ENCODE peak calls at places on chromosomes 7 and 10, in ten cellular contexts. One of them, this sample, is unnamed.

GRCh38 chr7:101127460-101128039 is 646 bp downstream of the SERPINE1 start:
- DNase-seq in psoas muscle: no peak
- DNase-seq in GM23338: no peak
- DNase-seq in GM20000: no peak
- DNase-seq in dorsolateral prefrontal cortex: no peak
- DNase-seq in left ventricle myocardium inferior: no peak
- DNase-seq in retinal pigment epithelial cell: no peak
- DNase-seq in lower leg skin: no peak
- DNase-seq in AG10803: no peak
- DNase-seq in GM06990: no peak
- DNase-seq in this sample: no peak

GRCh38 chr10:17756557-17757208 is 4.7 kb downstream of the TMEM236 start:
- DNase-seq in psoas muscle: no peak
- DNase-seq in GM23338: no peak
- DNase-seq in GM20000: peak
- DNase-seq in dorsolateral prefrontal cortex: no peak
- DNase-seq in left ventricle myocardium inferior: no peak
- DNase-seq in retinal pigment epithelial cell: no peak
- DNase-seq in lower leg skin: no peak
- DNase-seq in AG10803: peak
- DNase-seq in GM06990: no peak
- DNase-seq in this sample: peak

GRCh38 chr10:6204341-6205191 is 1.8 kb downstream of the PFKFB3 start:
- DNase-seq in psoas muscle: peak
- DNase-seq in GM23338: no peak
- DNase-seq in GM20000: peak
- DNase-seq in dorsolateral prefrontal cortex: no peak
- DNase-seq in left ventricle myocardium inferior: peak
- DNase-seq in retinal pigment epithelial cell: no peak
- DNase-seq in lower leg skin: no peak
- DNase-seq in AG10803: peak
- DNase-seq in GM06990: no peak
- DNase-seq in this sample: no peak

GRCh38 chr7:128021361-128021760 is 9.9 kb downstream of the LRRC4 start:
- DNase-seq in psoas muscle: no peak
- DNase-seq in GM23338: no peak
- DNase-seq in GM20000: no peak
- DNase-seq in dorsolateral prefrontal cortex: no peak
- DNase-seq in left ventricle myocardium inferior: no peak
- DNase-seq in retinal pigment epithelial cell: no peak
- DNase-seq in lower leg skin: no peak
- DNase-seq in AG10803: no peak
- DNase-seq in GM06990: no peak
- DNase-seq in this sample: no peak

GRCh38 chr10:120156614-120157274 is 264.2 kb downstream of the SEC23IP start:
- DNase-seq in psoas muscle: no peak
- DNase-seq in GM23338: no peak
- DNase-seq in GM20000: no peak
- DNase-seq in dorsolateral prefrontal cortex: no peak
- DNase-seq in left ventricle myocardium inferior: no peak
- DNase-seq in retinal pigment epithelial cell: no peak
- DNase-seq in lower leg skin: no peak
- DNase-seq in AG10803: no peak
- DNase-seq in GM06990: peak
- DNase-seq in this sample: no peak

GRCh38 chr7:147547252-147547897 is 1043.2 kb upstream of the C7orf33 start:
- DNase-seq in psoas muscle: no peak
- DNase-seq in GM23338: peak
- DNase-seq in GM20000: no peak
- DNase-seq in dorsolateral prefrontal cortex: no peak
- DNase-seq in left ventricle myocardium inferior: no peak
- DNase-seq in retinal pigment epithelial cell: no peak
- DNase-seq in lower leg skin: no peak
- DNase-seq in AG10803: peak
- DNase-seq in GM06990: no peak
- DNase-seq in this sample: no peak

GRCh38 chr7:20133803-20134202 is 83.4 kb downstream of the MACC1 start:
- DNase-seq in psoas muscle: no peak
- DNase-seq in GM23338: no peak
- DNase-seq in GM20000: no peak
- DNase-seq in dorsolateral prefrontal cortex: no peak
- DNase-seq in left ventricle myocardium inferior: no peak
- DNase-seq in retinal pigment epithelial cell: no peak
- DNase-seq in lower leg skin: no peak
- DNase-seq in AG10803: no peak
- DNase-seq in GM06990: no peak
- DNase-seq in this sample: no peak

GRCh38 chr7:26694156-26694555 is 170.2 kb downstream of the SKAP2 start:
- DNase-seq in psoas muscle: no peak
- DNase-seq in GM23338: no peak
- DNase-seq in GM20000: no peak
- DNase-seq in dorsolateral prefrontal cortex: no peak
- DNase-seq in left ventricle myocardium inferior: no peak
- DNase-seq in retinal pigment epithelial cell: no peak
- DNase-seq in lower leg skin: no peak
- DNase-seq in AG10803: peak
- DNase-seq in GM06990: no peak
- DNase-seq in this sample: no peak

DNA sequence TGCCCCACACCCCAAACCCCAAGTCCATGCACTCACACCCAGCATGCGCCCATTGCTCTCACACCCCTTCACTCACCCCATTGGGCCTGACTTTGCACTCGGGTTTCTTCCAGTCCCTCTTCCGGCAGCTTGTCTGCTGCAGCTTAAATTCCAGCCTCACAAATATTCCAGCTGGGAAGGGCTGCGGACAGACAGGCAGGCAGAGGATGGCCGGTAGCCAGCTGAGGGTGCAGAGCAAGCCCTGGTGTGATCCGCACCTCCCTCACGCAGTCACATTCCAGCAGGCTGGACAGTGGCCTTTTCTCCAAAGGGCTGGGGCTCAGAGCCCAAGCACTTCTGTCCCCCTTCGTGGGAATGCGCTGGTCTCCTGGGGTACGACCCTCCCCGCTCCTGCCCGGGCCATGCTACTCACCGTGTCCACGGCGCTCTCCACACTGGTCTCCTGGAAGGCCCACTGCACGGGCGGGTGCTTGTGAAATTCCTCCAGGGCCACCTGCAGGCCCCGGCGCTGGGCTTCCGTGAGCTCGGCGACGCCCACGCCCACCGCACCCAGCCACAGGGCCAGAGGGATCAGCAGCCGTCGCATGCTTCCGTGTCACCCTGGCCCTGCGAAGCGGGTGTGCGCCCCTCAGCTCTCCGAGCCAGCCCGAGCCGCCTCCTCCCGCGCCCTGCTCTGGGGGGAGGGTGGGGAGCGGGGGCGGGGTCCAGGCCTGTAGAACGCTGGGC is 1.2 kb downstream of the RARRES2 start:
- DNase-seq in psoas muscle: no peak
- DNase-seq in GM23338: peak
- DNase-seq in GM20000: peak
- DNase-seq in dorsolateral prefrontal cortex: no peak
- DNase-seq in left ventricle myocardium inferior: peak
- DNase-seq in retinal pigment epithelial cell: no peak
- DNase-seq in lower leg skin: no peak
- DNase-seq in AG10803: peak
- DNase-seq in GM06990: no peak
- DNase-seq in this sample: no peak
- TF ChIP-seq CTCF in psoas muscle: no peak
- TF ChIP-seq CTCF in GM23338: no peak
- TF ChIP-seq CTCF in GM20000: no peak
- TF ChIP-seq CTCF in dorsolateral prefrontal cortex: no peak
- TF ChIP-seq CTCF in left ventricle myocardium inferior: peak
- TF ChIP-seq CTCF in retinal pigment epithelial cell: no peak
- TF ChIP-seq CTCF in lower leg skin: no peak
- TF ChIP-seq CTCF in AG10803: peak
- TF ChIP-seq CTCF in GM06990: no peak
- TF ChIP-seq CTCF in this sample: no peak

GRCh38 chr10:70479626-70480253 is 1.2 kb downstream of the PALD1 start:
- DNase-seq in psoas muscle: peak
- DNase-seq in GM23338: peak
- DNase-seq in GM20000: no peak
- DNase-seq in dorsolateral prefrontal cortex: no peak
- DNase-seq in left ventricle myocardium inferior: no peak
- DNase-seq in retinal pigment epithelial cell: no peak
- DNase-seq in lower leg skin: no peak
- DNase-seq in AG10803: no peak
- DNase-seq in GM06990: no peak
- DNase-seq in this sample: no peak

GRCh38 chr10:70477661-70478162 is 855 bp upstream of the PALD1 start:
- DNase-seq in psoas muscle: peak
- DNase-seq in GM23338: peak
- DNase-seq in GM20000: peak
- DNase-seq in dorsolateral prefrontal cortex: no peak
- DNase-seq in left ventricle myocardium inferior: no peak
- DNase-seq in retinal pigment epithelial cell: no peak
- DNase-seq in lower leg skin: no peak
- DNase-seq in AG10803: no peak
- DNase-seq in GM06990: peak
- DNase-seq in this sample: peak

GRCh38 chr10:70480254-70480861 is 1.8 kb downstream of the PALD1 start:
- DNase-seq in psoas muscle: no peak
- DNase-seq in GM23338: no peak
- DNase-seq in GM20000: no peak
- DNase-seq in dorsolateral prefrontal cortex: no peak
- DNase-seq in left ventricle myocardium inferior: no peak
- DNase-seq in retinal pigment epithelial cell: no peak
- DNase-seq in lower leg skin: no peak
- DNase-seq in AG10803: no peak
- DNase-seq in GM06990: peak
- DNase-seq in this sample: peak

GRCh38 chr10:70478191-70479160 is at the start of gene PALD1:
- DNase-seq in psoas muscle: peak
- DNase-seq in GM23338: peak
- DNase-seq in GM20000: peak
- DNase-seq in dorsolateral prefrontal cortex: peak
- DNase-seq in left ventricle myocardium inferior: peak
- DNase-seq in retinal pigment epithelial cell: no peak
- DNase-seq in lower leg skin: peak
- DNase-seq in AG10803: no peak
- DNase-seq in GM06990: peak
- DNase-seq in this sample: peak

DNA sequence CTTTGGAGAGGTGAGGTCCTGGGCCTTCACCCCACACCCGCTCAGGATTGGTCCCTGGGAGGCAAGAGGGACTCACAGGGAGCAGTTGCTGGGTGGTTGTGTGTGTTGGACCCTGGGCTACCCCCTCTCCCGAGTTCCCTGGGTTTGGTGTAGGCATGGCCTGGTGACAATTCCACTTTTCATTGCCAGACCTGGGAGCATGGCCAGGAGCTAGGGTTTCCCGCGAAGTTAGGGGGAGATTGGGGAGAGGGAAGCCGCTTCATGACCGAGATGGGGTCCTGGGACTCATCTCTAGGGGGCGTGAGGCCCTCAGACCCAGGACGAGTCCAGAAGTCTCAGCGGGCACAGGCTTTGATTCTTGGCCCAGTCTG is 579 bp downstream of the PALD1 start:
- DNase-seq in psoas muscle: no peak
- DNase-seq in GM23338: peak
- DNase-seq in GM20000: no peak
- DNase-seq in dorsolateral prefrontal cortex: no peak
- DNase-seq in left ventricle myocardium inferior: no peak
- DNase-seq in retinal pigment epithelial cell: no peak
- DNase-seq in lower leg skin: no peak
- DNase-seq in AG10803: no peak
- DNase-seq in GM06990: no peak
- DNase-seq in this sample: no peak
- TF ChIP-seq CTCF in psoas muscle: no peak
- TF ChIP-seq CTCF in GM23338: peak
- TF ChIP-seq CTCF in GM20000: no peak
- TF ChIP-seq CTCF in dorsolateral prefrontal cortex: no peak
- TF ChIP-seq CTCF in left ventricle myocardium inferior: no peak
- TF ChIP-seq CTCF in retinal pigment epithelial cell: peak
- TF ChIP-seq CTCF in lower leg skin: no peak
- TF ChIP-seq CTCF in AG10803: no peak
- TF ChIP-seq CTCF in GM06990: no peak
- TF ChIP-seq CTCF in this sample: no peak

GRCh38 chr7:80273327-80273726 is 138.7 kb downstream of the GNAI1 start:
- DNase-seq in psoas muscle: no peak
- DNase-seq in GM23338: no peak
- DNase-seq in GM20000: no peak
- DNase-seq in dorsolateral prefrontal cortex: no peak
- DNase-seq in left ventricle myocardium inferior: no peak
- DNase-seq in retinal pigment epithelial cell: peak
- DNase-seq in lower leg skin: no peak
- DNase-seq in AG10803: peak
- DNase-seq in GM06990: no peak
- DNase-seq in this sample: no peak

GRCh38 chr7:80277434-80278427 is 143.1 kb downstream of the GNAI1 start:
- DNase-seq in psoas muscle: no peak
- DNase-seq in GM23338: peak
- DNase-seq in GM20000: no peak
- DNase-seq in dorsolateral prefrontal cortex: no peak
- DNase-seq in left ventricle myocardium inferior: no peak
- DNase-seq in retinal pigment epithelial cell: no peak
- DNase-seq in lower leg skin: no peak
- DNase-seq in AG10803: peak
- DNase-seq in GM06990: no peak
- DNase-seq in this sample: no peak

GRCh38 chr7:80278737-80279136 is 144.1 kb downstream of the GNAI1 start:
- DNase-seq in psoas muscle: no peak
- DNase-seq in GM23338: no peak
- DNase-seq in GM20000: no peak
- DNase-seq in dorsolateral prefrontal cortex: no peak
- DNase-seq in left ventricle myocardium inferior: no peak
- DNase-seq in retinal pigment epithelial cell: no peak
- DNase-seq in lower leg skin: no peak
- DNase-seq in AG10803: no peak
- DNase-seq in GM06990: no peak
- DNase-seq in this sample: no peak

GRCh38 chr7:80279760-80280159 is 145.1 kb downstream of the GNAI1 start:
- DNase-seq in psoas muscle: no peak
- DNase-seq in GM23338: no peak
- DNase-seq in GM20000: no peak
- DNase-seq in dorsolateral prefrontal cortex: no peak
- DNase-seq in left ventricle myocardium inferior: no peak
- DNase-seq in retinal pigment epithelial cell: peak
- DNase-seq in lower leg skin: no peak
- DNase-seq in AG10803: no peak
- DNase-seq in GM06990: no peak
- DNase-seq in this sample: no peak

DNA sequence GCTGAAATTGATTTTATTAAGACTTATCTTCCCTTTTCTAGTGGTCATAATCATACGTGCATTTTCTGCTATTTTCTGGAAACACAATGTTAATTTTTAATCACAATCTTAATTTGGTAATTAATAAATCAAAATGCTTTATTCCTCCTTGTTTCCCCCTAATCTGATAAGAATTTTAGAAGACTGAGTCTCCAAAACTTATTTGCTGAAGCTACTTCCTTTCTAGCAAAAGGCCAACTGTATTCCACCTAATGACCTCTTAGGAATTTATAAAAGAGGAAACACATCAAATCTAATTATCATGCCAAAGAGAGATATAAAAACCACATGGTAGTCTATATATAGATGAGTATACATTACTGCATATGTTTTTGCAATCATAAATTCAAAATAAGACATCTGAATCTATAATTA is 140.6 kb downstream of the GNAI1 start:
- DNase-seq in psoas muscle: no peak
- DNase-seq in GM23338: no peak
- DNase-seq in GM20000: no peak
- DNase-seq in dorsolateral prefrontal cortex: no peak
- DNase-seq in left ventricle myocardium inferior: no peak
- DNase-seq in retinal pigment epithelial cell: no peak
- DNase-seq in lower leg skin: no peak
- DNase-seq in AG10803: no peak
- DNase-seq in GM06990: no peak
- DNase-seq in this sample: no peak
- TF ChIP-seq CTCF in psoas muscle: no peak
- TF ChIP-seq CTCF in GM23338: no peak
- TF ChIP-seq CTCF in GM20000: no peak
- TF ChIP-seq CTCF in dorsolateral prefrontal cortex: no peak
- TF ChIP-seq CTCF in left ventricle myocardium inferior: no peak
- TF ChIP-seq CTCF in retinal pigment epithelial cell: no peak
- TF ChIP-seq CTCF in lower leg skin: no peak
- TF ChIP-seq CTCF in AG10803: no peak
- TF ChIP-seq CTCF in GM06990: no peak
- TF ChIP-seq CTCF in this sample: no peak

DNA sequence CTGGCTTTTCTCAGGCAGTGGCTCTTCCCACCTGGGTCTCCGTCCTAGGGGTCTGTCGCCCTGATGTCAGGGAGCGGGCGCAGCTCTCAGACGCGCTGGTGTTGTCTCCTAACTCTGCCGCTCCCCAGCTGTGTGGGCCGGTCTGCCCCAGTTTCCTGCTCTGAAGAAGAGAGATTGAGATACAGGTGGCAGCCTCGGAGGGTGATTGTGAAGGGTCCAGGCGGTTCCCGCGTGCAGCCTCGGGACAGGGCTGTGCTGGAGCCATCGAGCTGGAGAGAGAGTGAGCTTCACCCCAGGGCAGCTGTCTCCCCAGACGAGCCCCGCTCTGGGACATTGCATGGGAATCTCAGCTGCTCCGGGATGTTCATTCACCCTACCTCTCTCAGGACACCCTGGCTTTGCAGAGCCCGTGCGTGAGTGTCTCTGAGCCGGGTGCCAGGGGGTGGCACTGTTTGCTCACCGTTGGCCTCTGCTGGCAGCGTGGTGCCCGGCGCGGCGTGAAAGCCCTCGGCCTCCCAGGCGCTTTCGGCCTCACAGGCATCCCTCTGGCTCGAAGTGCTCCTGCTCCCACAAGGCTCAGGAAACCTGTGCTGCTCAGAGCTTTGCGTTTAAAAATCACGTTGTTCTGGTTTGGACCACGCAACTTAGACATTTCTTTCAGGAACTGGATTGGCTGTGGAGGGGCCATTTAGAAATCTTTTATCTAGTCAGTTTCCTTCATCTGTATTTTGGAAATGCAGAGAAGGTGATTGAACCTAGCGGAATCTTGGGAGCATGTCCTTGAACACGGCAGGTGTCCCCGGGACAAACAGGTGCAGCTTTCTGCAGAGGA is 33.8 kb upstream of the ZFAND2A start:
- DNase-seq in psoas muscle: peak
- DNase-seq in GM23338: peak
- DNase-seq in GM20000: no peak
- DNase-seq in dorsolateral prefrontal cortex: peak
- DNase-seq in left ventricle myocardium inferior: peak
- DNase-seq in retinal pigment epithelial cell: no peak
- DNase-seq in lower leg skin: no peak
- DNase-seq in AG10803: peak
- DNase-seq in GM06990: no peak
- DNase-seq in this sample: no peak
- TF ChIP-seq CTCF in psoas muscle: peak
- TF ChIP-seq CTCF in GM23338: peak
- TF ChIP-seq CTCF in GM20000: no peak
- TF ChIP-seq CTCF in dorsolateral prefrontal cortex: peak
- TF ChIP-seq CTCF in left ventricle myocardium inferior: peak
- TF ChIP-seq CTCF in retinal pigment epithelial cell: peak
- TF ChIP-seq CTCF in lower leg skin: no peak
- TF ChIP-seq CTCF in AG10803: peak
- TF ChIP-seq CTCF in GM06990: peak
- TF ChIP-seq CTCF in this sample: peak

This sample was measured in GM10248.